ENCODE peak calls at places on chromosome 6, in four cellular contexts. R, U, Y and T are unnamed samples. For H3K9me2, the result is how much of the 10 kb centered on the place peaks cover.

GRCh38 chr6:135576055-135576454 is 78.5 kb upstream of the AHI1 start:
- DNase-seq in Y (peak), U (no peak), R (no peak), T (peak)

GRCh38 chr6:34226066-34226465 is 10.6 kb upstream of the HMGA1 start:
- DNase-seq in U (peak), R (no peak), Y (no peak), T (no peak)

GRCh38 chr6:134708079-134708478 is 241.8 kb downstream of the ALDH8A1 start:
- DNase-seq in Y (no peak), U (no peak), R (no peak), T (no peak)

GRCh38 chr6:1250489-1251197 is 61.3 kb upstream of the FOXQ1 start:
- DNase-seq in U (peak), Y (peak), R (no peak), T (peak)

GRCh38 chr6:36197739-36198221 is 1.2 kb downstream of the BRPF3 start:
- DNase-seq in Y (no peak), R (no peak), U (no peak), T (peak)

GRCh38 chr6:41536884-41537347 is 9.3 kb upstream of the FOXP4 start:
- DNase-seq in Y (peak), R (no peak), U (peak), T (no peak)

GRCh38 chr6:11434565-11435326 is 102.8 kb upstream of the TMEM170B start:
- DNase-seq in R (no peak), U (peak), Y (peak), T (peak)

GRCh38 chr6:19156443-19156842 is 680.7 kb upstream of the ID4 start:
- DNase-seq in U (no peak), Y (no peak), R (no peak), T (no peak)

GRCh38 chr6:150088481-150089154 is 19.7 kb upstream of the ULBP3 start:
- DNase-seq in U (no peak), R (no peak), Y (no peak), T (no peak)

GRCh38 chr6:157562997-157563396 is 182.0 kb downstream of the ZDHHC14 start:
- DNase-seq in R (no peak), Y (no peak), U (no peak), T (no peak)

GRCh38 chr6:168314948-168315347 is 4.6 kb downstream of the DACT2 start:
- DNase-seq in R (no peak), Y (no peak), U (no peak), T (peak)

GRCh38 chr6:145071836-145072235 is 663.5 kb downstream of the EPM2A start:
- DNase-seq in U (peak), Y (peak), R (no peak), T (peak)

GRCh38 chr6:34174846-34175399 is 29.0 kb upstream of the GRM4 start:
- DNase-seq in Y (no peak), R (no peak), U (no peak), T (no peak)

GRCh38 chr6:166950443-166950821 is 5.9 kb downstream of the RNASET2 start:
- DNase-seq in R (peak), Y (no peak), U (no peak), T (no peak)

GRCh38 chr6:96624957-96625356 is 62.0 kb downstream of the FHL5 start:
- DNase-seq in U (no peak), Y (no peak), R (peak), T (no peak)

GRCh38 chr6:34249469-34250370 is 914 bp upstream of the SMIM29 start:
- DNase-seq in R (no peak), U (no peak), Y (no peak), T (no peak)

GRCh38 chr6:97958143-97958542 is 675.1 kb upstream of the MMS22L start:
- DNase-seq in R (no peak), U (peak), Y (peak), T (peak)

GRCh38 chr6:88402909-88403308 is 236.8 kb upstream of the CNR1 start:
- DNase-seq in Y (no peak), R (no peak), U (no peak), T (no peak)

GRCh38 chr6:106739387-106739786 is 110.0 kb downstream of the QRSL1 start:
- DNase-seq in Y (peak), R (no peak), U (no peak), T (peak)

GRCh38 chr6:95819939-95820338 is 195.8 kb upstream of the FUT9 start:
- DNase-seq in R (no peak), U (no peak), Y (no peak), T (no peak)

GRCh38 chr6:46130665-46131064 is 876 bp downstream of the ENPP4 start:
- DNase-seq in R (no peak), U (no peak), Y (peak), T (peak)

GRCh38 chr6:123803456-123803861 is 206 bp upstream of the NKAIN2 start:
- DNase-seq in Y (no peak), R (peak), U (no peak), T (peak)

GRCh38 chr6:123802351-123802696 is 1.3 kb upstream of the NKAIN2 start:
- DNase-seq in U (no peak), R (no peak), Y (peak), T (no peak)

GRCh38 chr6:123802697-123803455 is 789 bp upstream of the NKAIN2 start:
- DNase-seq in Y (peak), U (peak), R (peak), T (peak)

GRCh38 chr6:123804771-123805540 is 1.3 kb downstream of the NKAIN2 start:
- DNase-seq in U (no peak), R (no peak), Y (no peak), T (no peak)

DNA sequence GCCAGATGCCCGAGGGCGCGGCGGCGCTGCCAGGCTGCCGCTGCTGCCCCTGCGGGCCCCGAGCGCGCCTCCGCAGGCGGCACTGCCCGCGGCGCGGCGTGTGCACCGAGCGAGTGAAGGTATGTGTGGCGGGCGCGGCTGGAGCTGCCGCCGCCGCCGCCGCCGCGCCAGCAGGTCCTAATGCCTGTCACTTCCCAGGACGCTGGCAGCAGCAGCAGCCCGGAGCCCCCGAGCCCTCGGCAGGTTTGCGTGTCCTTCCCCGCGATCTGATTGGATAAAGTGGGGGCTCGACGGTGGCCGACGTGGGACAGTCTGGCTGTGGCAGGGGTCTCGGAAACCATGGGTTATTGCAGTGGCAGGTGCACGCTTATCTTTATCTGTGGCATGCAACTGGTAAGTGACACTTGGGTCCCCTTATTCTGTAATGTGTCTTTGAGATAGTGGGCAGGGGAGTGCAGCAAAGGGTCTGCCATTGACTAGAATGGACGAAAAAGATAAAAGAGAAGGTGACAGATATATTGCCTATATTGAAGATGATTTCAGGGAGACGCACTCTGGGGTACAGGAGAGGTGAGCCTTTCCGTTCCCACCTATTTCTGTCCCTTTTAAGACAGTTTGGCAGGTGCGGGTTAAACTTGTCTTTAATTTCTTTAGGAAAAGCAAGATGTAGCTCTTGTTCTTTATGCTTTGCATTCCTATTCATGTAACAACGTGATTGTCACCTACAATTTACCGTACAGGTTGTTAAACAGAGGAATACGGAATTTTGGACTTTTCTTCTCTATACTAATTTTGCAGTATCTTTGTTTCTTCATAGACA is at the start of gene NKAIN2:
- DNase-seq in R (peak), U (no peak), Y (no peak), T (no peak)
- TF ChIP-seq EZH2 in R (no peak), U (peak), Y (no peak), T (peak)

DNA sequence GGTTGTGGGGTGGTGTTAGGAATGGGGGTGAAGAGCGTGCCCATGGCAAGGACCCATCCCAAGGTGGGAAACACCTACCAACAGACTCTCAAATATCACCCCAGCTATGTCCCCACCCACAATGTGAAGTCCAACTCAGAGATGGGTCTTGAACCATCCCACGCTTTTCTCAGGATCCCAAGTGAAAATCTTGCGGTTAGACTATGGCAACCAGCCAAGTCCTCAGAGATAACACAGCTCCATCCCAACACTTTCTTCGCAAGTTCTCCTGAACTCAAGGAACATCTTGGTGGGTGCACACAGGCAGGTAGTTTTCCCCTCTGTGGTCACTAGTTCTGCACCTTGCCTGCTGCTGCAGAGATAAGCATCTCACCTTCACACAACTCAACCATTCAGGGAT is 116.0 kb downstream of the CDC5L start:
- DNase-seq in U (no peak), R (no peak), Y (no peak), T (no peak)
- H3K9me2 ChIP-seq in U (under half), R (under half), Y (under half), T (under half)

GRCh38 chr6:28337103-28337520 is 1.2 kb upstream of the ZSCAN31 start:
- DNase-seq in Y (no peak), R (no peak), U (no peak), T (no peak)
- H3K4me3 ChIP-seq in Y (peak), R (peak), U (peak), T (no peak)

GRCh38 chr6:10384333-10384718 is 30.5 kb downstream of the TFAP2A start:
- DNase-seq in R (no peak), U (no peak), Y (no peak), T (no peak)
- TF ChIP-seq EZH2 in R (no peak), U (no peak), Y (no peak), T (peak)

GRCh38 chr6:118903134-118903533 is 9.2 kb downstream of the ASF1A start:
- DNase-seq in Y (no peak), R (no peak), U (no peak), T (no peak)

GRCh38 chr6:118899948-118900347 is 6.0 kb downstream of the ASF1A start:
- DNase-seq in Y (no peak), U (no peak), R (no peak), T (no peak)

GRCh38 chr6:118905084-118905483 is 11.1 kb downstream of the ASF1A start:
- DNase-seq in U (no peak), Y (no peak), R (no peak), T (no peak)

GRCh38 chr6:118903691-118904090 is 9.7 kb downstream of the ASF1A start:
- DNase-seq in R (no peak), U (no peak), Y (no peak), T (no peak)

GRCh38 chr6:118902731-118903130 is 8.8 kb downstream of the ASF1A start:
- DNase-seq in Y (no peak), U (no peak), R (no peak), T (peak)
- H3K9me2 ChIP-seq in Y (under half), U (under half), R (under half), T (under half)

GRCh38 chr6:149037026-149037734 is 280.3 kb upstream of the TAB2 start:
- DNase-seq in R (no peak), U (no peak), Y (no peak), T (no peak)
- H3K4me3 ChIP-seq in R (no peak), U (no peak), Y (no peak), T (no peak)

DNA sequence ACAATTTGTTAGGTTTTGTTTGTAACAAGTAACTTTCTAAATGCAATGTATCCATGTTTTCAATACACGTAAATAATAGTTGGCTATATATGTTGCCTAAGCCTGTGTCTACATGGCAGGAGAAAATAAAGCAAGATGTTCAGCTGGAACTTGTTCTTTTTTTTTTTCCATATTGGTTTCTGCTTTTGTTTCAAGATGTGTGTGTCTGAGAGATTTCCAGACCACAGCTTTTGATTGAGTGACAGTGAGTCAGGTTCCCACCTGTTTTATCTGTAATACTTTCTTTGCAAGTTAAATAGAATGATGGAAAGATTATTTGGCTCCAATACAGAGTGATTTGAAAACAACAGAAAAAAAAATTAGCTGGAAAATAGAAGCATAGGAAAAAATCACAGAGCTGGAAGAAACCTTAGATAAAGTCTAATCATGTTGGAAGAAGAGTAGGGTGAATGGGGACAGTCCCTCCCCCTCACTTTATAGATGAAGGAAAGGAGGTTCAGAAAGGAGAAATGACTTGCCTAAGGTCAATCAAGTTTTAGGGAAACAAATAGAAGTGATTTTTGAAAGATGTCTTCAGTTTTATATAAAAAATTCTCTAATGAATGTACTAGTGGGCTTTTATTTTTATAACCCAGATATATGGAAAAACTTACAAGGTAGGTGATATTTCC is 150.9 kb upstream of the STMND1 start:
- DNase-seq in R (no peak), Y (no peak), U (no peak), T (no peak)
- TF ChIP-seq EZH2 in R (no peak), Y (no peak), U (no peak), T (no peak)

GRCh38 chr6:64404370-64404769 is 768.8 kb downstream of the PHF3 start:
- DNase-seq in R (no peak), Y (no peak), U (no peak), T (no peak)
- H3K9me2 ChIP-seq in R (under half), Y (under half), U (under half), T (under half)